ENCODE peak calls at places on chromosomes 16 and 17, in nine cellular contexts. X, M, N, A, O, G, C, W and H are unnamed samples.

GRCh38 chr16:19715566-19715965 is 2.5 kb downstream of the KNOP1 start:
- DNase-seq in X (no peak), M (no peak), N (no peak), A (no peak), O (no peak), G (no peak), C (no peak), W (no peak), H (no peak)

GRCh38 chr17:7295230-7296180 is 1.1 kb upstream of the YBX2 start:
- DNase-seq in X (peak; percentile 49), M (no peak), N (no peak), A (no peak), O (no peak), G (no peak), C (no peak), W (no peak), H (no peak)

GRCh38 chr16:68993885-68994284 is 111.6 kb upstream of the HAS3 start:
- DNase-seq in X (no peak), M (no peak), N (peak; percentile 23), A (peak; percentile 82), O (no peak), G (no peak), C (no peak), W (no peak), H (no peak)

GRCh38 chr16:57807252-57807967 is 5.1 kb upstream of the KIFC3 start:
- DNase-seq in X (no peak), M (no peak), N (no peak), A (no peak), O (peak; percentile 59), G (no peak), C (no peak), W (no peak), H (no peak)

GRCh38 chr16:84555418-84556196 is 51.1 kb upstream of the MEAK7 start:
- DNase-seq in X (peak; percentile 60), M (no peak), N (no peak), A (no peak), O (no peak), G (no peak), C (no peak), W (no peak), H (no peak)

GRCh38 chr17:68435876-68436842 is 21.1 kb downstream of the WIPI1 start:
- DNase-seq in X (peak; percentile 86), M (peak; percentile 90), N (peak; percentile 87), A (peak; percentile 79), O (peak; percentile 69), G (peak; percentile 87), C (peak; percentile 75), W (peak; percentile 63), H (peak; percentile 73)

GRCh38 chr17:36918260-36918691 is 19.0 kb upstream of the LHX1 start:
- DNase-seq in X (peak; percentile 57), M (no peak), N (no peak), A (no peak), O (no peak), G (no peak), C (no peak), W (no peak), H (no peak)

GRCh38 chr16:16042076-16042475 is 92.7 kb downstream of the ABCC1 start:
- DNase-seq in X (no peak), M (no peak), N (peak; percentile 73), A (no peak), O (no peak), G (no peak), C (no peak), W (no peak), H (no peak)

GRCh38 chr17:39653662-39654331 is 11.4 kb upstream of the TCAP start:
- DNase-seq in X (no peak), M (peak; percentile 86), N (peak; percentile 54), A (peak; percentile 79), O (peak; percentile 80), G (peak; percentile 93), C (no peak), W (no peak), H (peak; percentile 38)

GRCh38 chr16:27174007-27174406 is 29.3 kb upstream of the KDM8 start:
- DNase-seq in X (no peak), M (peak; percentile 74), N (no peak), A (no peak), O (no peak), G (no peak), C (no peak), W (no peak), H (no peak)

GRCh38 chr17:64741924-64742670 is 80.0 kb upstream of the SMURF2 start:
- DNase-seq in X (no peak), M (no peak), N (no peak), A (no peak), O (no peak), G (no peak), C (peak; percentile 50), W (no peak), H (no peak)

DNA sequence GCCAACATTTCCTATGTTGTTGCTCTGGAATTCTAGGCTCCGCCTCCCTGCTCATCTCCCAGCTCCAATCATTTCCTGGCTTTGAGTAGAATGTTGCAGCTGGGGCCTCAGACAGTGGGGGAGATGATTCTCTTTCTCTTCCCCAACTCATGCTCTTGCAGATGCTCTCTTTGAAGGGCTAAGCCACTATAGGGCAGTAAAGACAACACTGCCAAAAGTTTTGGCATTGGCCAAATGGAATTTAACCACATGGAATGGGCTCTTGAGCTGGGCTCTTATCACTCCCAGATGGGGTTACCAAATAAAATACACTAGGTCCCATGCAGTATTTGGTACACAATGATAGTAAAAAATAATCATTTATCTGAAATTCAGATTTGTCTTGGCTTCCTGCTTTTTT is 19.6 kb upstream of the EFCAB13 start:
- DNase-seq in X (no peak), M (no peak), N (no peak), A (no peak), O (no peak), G (no peak), C (no peak), W (no peak), H (no peak)
- H3K9me3 ChIP-seq in X (no peaks in the 10 kb centered on the region), M (peaks cover 4% of the 10 kb centered on the region), N (no peaks in the 10 kb centered on the region), A (no peaks in the 10 kb centered on the region), O (no peaks in the 10 kb centered on the region), G (no peaks in the 10 kb centered on the region), C (no peaks in the 10 kb centered on the region), W (no peaks in the 10 kb centered on the region), H (peaks cover 2% of the 10 kb centered on the region)

GRCh38 chr16:875182-876040 is 74.9 kb upstream of the GNG13 start:
- DNase-seq in X (no peak), M (no peak), N (no peak), A (no peak), O (peak; percentile 16), G (no peak), C (no peak), W (no peak), H (no peak)

GRCh38 chr16:873243-873661 is 72.7 kb upstream of the GNG13 start:
- DNase-seq in X (no peak), M (no peak), N (no peak), A (no peak), O (peak; percentile 9), G (no peak), C (no peak), W (no peak), H (no peak)

GRCh38 chr16:873889-874288 is 73.4 kb upstream of the GNG13 start:
- DNase-seq in X (no peak), M (no peak), N (no peak), A (no peak), O (peak; percentile 14), G (no peak), C (no peak), W (no peak), H (no peak)

GRCh38 chr16:876041-876335 is 75.5 kb upstream of the GNG13 start:
- DNase-seq in X (no peak), M (no peak), N (no peak), A (no peak), O (no peak), G (no peak), C (no peak), W (no peak), H (no peak)

GRCh38 chr16:874366-875181 is 74.0 kb upstream of the GNG13 start:
- DNase-seq in X (no peak), M (no peak), N (no peak), A (no peak), O (peak; percentile 17), G (no peak), C (no peak), W (no peak), H (no peak)
- H3K9me3 ChIP-seq in X (no peaks in the 10 kb centered on the region), M (no peaks in the 10 kb centered on the region), N (no peaks in the 10 kb centered on the region), A (no peaks in the 10 kb centered on the region), O (no peaks in the 10 kb centered on the region), G (no peaks in the 10 kb centered on the region), C (no peaks in the 10 kb centered on the region), W (no peaks in the 10 kb centered on the region), H (no peaks in the 10 kb centered on the region)

GRCh38 chr16:3317315-3317999 is 12.2 kb downstream of the ZNF75A start:
- DNase-seq in X (no peak), M (no peak), N (no peak), A (no peak), O (no peak), G (no peak), C (no peak), W (peak; percentile 15), H (no peak)
- H3K9me3 ChIP-seq in X (peaks cover 44% of the 10 kb centered on the region), M (peaks cover 64% of the 10 kb centered on the region), N (peaks cover 71% of the 10 kb centered on the region), A (no peaks in the 10 kb centered on the region), O (peaks cover 4% of the 10 kb centered on the region), G (peaks cover 45% of the 10 kb centered on the region), C (no peaks in the 10 kb centered on the region), W (peaks cover 80% of the 10 kb centered on the region), H (peaks cover 25% of the 10 kb centered on the region)

GRCh38 chr16:35572186-35572585 is 2112.8 kb downstream of the TP53TG3F start:
- DNase-seq in X (no peak), M (no peak), N (no peak), A (no peak), O (no peak), G (no peak), C (no peak), W (no peak), H (no peak)
- H3K9me3 ChIP-seq in X (peaks cover under 1% of the 10 kb centered on the region), M (no peaks in the 10 kb centered on the region), N (no peaks in the 10 kb centered on the region), A (peaks cover 100% of the 10 kb centered on the region), O (no peaks in the 10 kb centered on the region), G (no peaks in the 10 kb centered on the region), C (no peaks in the 10 kb centered on the region), W (no peaks in the 10 kb centered on the region), H (peaks cover 4% of the 10 kb centered on the region)

DNA sequence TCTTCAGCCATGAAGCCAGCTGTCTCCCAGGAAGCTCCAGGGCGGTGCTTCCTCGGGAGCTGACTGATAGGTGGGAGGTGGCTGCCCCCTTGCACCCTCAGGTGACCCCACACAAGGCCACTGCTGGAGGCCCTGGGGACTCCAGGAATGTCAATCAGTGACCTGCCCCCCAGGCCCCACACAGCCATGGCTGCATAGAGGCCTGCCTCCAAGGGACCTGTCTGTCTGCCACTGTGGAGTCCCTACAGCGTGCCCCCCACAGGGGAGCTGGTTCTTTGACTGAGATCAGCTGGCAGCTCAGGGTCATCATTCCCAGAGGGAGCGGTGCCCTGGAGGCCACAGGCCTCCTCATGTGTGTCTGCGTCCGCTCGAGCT is 14.1 kb downstream of the STH start:
- DNase-seq in X (no peak), M (no peak), N (no peak), A (peak; percentile 33), O (no peak), G (no peak), C (no peak), W (no peak), H (no peak)
- H3K9me3 ChIP-seq in X (no peaks in the 10 kb centered on the region), M (no peaks in the 10 kb centered on the region), N (no peaks in the 10 kb centered on the region), A (no peaks in the 10 kb centered on the region), O (no peaks in the 10 kb centered on the region), G (no peaks in the 10 kb centered on the region), C (no peaks in the 10 kb centered on the region), W (no peaks in the 10 kb centered on the region), H (no peaks in the 10 kb centered on the region)